ENCODE peak calls at places on chromosomes 4 and X, in eight cellular contexts. C, Y, V, W, L, P, U and E are unnamed samples.

GRCh38 chr4:16206848-16207247 is 19.4 kb downstream of the TAPT1 start:
- DNase-seq in C (no peak), Y (no peak), V (no peak), W (no peak), L (peak; percentile 16), P (no peak), U (no peak), E (no peak)

GRCh38 chrX:23434356-23434884 is 99.8 kb downstream of the PTCHD1 start:
- DNase-seq in C (no peak), Y (peak; percentile 76), V (no peak), W (no peak), L (no peak), P (peak; percentile 18), U (no peak), E (no peak)

GRCh38 chr4:153987291-153987690 is 198.4 kb upstream of the SFRP2 start:
- DNase-seq in C (no peak), Y (no peak), V (no peak), W (no peak), L (no peak), P (peak; percentile 20), U (no peak), E (no peak)

GRCh38 chr4:114807759-114808404 is 209.3 kb downstream of the UGT8 start:
- DNase-seq in C (peak; percentile 1), Y (peak; percentile 50), V (peak; percentile 11), W (no peak), L (peak; percentile 34), P (peak; percentile 26), U (peak; percentile 62), E (peak; percentile 22)

GRCh38 chr4:155762351-155762750 is 3.5 kb downstream of the GUCY1B1 start:
- DNase-seq in C (no peak), Y (no peak), V (no peak), W (no peak), L (no peak), P (no peak), U (no peak), E (no peak)

GRCh38 chr4:21742326-21742725 is 206.2 kb downstream of the KCNIP4 start:
- DNase-seq in C (no peak), Y (no peak), V (no peak), W (no peak), L (no peak), P (no peak), U (no peak), E (no peak)

GRCh38 chr4:184896868-184897715 is 71.3 kb upstream of the ACSL1 start:
- DNase-seq in C (no peak), Y (no peak), V (no peak), W (no peak), L (peak; percentile 3), P (no peak), U (no peak), E (peak; percentile 67)

GRCh38 chrX:47358387-47359065 is 11.9 kb upstream of the ZNF157 start:
- DNase-seq in C (peak; percentile 21), Y (peak; percentile 49), V (no peak), W (no peak), L (peak; percentile 46), P (no peak), U (no peak), E (no peak)

GRCh38 chrX:104668550-104668949 is 102.6 kb downstream of the IL1RAPL2 start:
- DNase-seq in C (no peak), Y (no peak), V (no peak), W (no peak), L (no peak), P (peak; percentile 33), U (peak; percentile 37), E (no peak)

GRCh38 chr4:113901994-113902787 is 77.3 kb downstream of the ARSJ start:
- DNase-seq in C (peak; percentile 70), Y (peak; percentile 81), V (peak; percentile 16), W (no peak), L (peak; percentile 78), P (peak; percentile 40), U (no peak), E (no peak)

GRCh38 chr4:69754926-69755580 is 5.4 kb downstream of the SULT1B1 start:
- DNase-seq in C (no peak), Y (peak; percentile 61), V (no peak), W (no peak), L (no peak), P (no peak), U (no peak), E (no peak)

GRCh38 chrX:22192419-22193086 is 80.2 kb upstream of the CBLL2 start:
- DNase-seq in C (peak; percentile 28), Y (peak; percentile 82), V (peak; percentile 56), W (peak; percentile 8), L (peak; percentile 58), P (peak; percentile 30), U (peak; percentile 79), E (peak; percentile 17)

GRCh38 chr4:152166567-152166966 is 369.3 kb downstream of the FBXW7 start:
- DNase-seq in C (no peak), Y (no peak), V (peak; percentile 37), W (no peak), L (no peak), P (peak; percentile 13), U (peak; percentile 83), E (no peak)

GRCh38 chr4:146379744-146380143 is 142.0 kb downstream of the SLC10A7 start:
- DNase-seq in C (no peak), Y (no peak), V (no peak), W (no peak), L (no peak), P (peak; percentile 62), U (no peak), E (no peak)

GRCh38 chrX:132461886-132462285 is 27.0 kb downstream of the MBNL3 start:
- DNase-seq in C (no peak), Y (no peak), V (no peak), W (no peak), L (no peak), P (no peak), U (no peak), E (no peak)

GRCh38 chr4:118972167-118972566 is 83.5 kb downstream of the SYNPO2 start:
- DNase-seq in C (no peak), Y (no peak), V (no peak), W (no peak), L (no peak), P (no peak), U (no peak), E (no peak)

GRCh38 chr4:158090323-158090722 is 82.5 kb downstream of the GASK1B start:
- DNase-seq in C (no peak), Y (no peak), V (no peak), W (no peak), L (no peak), P (no peak), U (no peak), E (no peak)

GRCh38 chrX:5708209-5708608 is 520.5 kb downstream of the NLGN4X start:
- DNase-seq in C (no peak), Y (no peak), V (no peak), W (no peak), L (no peak), P (no peak), U (no peak), E (no peak)

GRCh38 chrX:23773601-23774175 is 9.3 kb upstream of the SAT1 start:
- DNase-seq in C (peak; percentile 48), Y (peak; percentile 73), V (no peak), W (no peak), L (peak; percentile 65), P (no peak), U (no peak), E (no peak)

GRCh38 chr4:152436384-152436783 is 99.5 kb downstream of the FBXW7 start:
- DNase-seq in C (no peak), Y (no peak), V (no peak), W (no peak), L (peak; percentile 26), P (no peak), U (no peak), E (no peak)

GRCh38 chrX:103656623-103657022 is 27.8 kb downstream of the TCEAL1 start:
- DNase-seq in C (no peak), Y (no peak), V (no peak), W (no peak), L (no peak), P (peak; percentile 90), U (no peak), E (no peak)

GRCh38 chr4:139704915-139705485 is 39.4 kb downstream of the MGST2 start:
- DNase-seq in C (no peak), Y (no peak), V (no peak), W (no peak), L (no peak), P (peak; percentile 28), U (no peak), E (no peak)
- TF ChIP-seq CTCF in C (no peak), Y (no peak), V (peak; percentile 24), W (peak; percentile 22), L (peak; percentile 42), P (peak; percentile 24), U (peak; percentile 19), E (peak; percentile 12)

GRCh38 chr4:166594326-166594946 is 639.9 kb downstream of the SPOCK3 start:
- DNase-seq in C (no peak), Y (peak; percentile 46), V (peak; percentile 30), W (no peak), L (peak; percentile 6), P (peak; percentile 59), U (peak; percentile 77), E (no peak)
- TF ChIP-seq CTCF in C (no peak), Y (no peak), V (peak; percentile 88), W (peak; percentile 58), L (no peak), P (peak; percentile 82), U (peak; percentile 66), E (peak; percentile 79)

GRCh38 chr4:120948382-120948781 is 25.9 kb upstream of the PRDM5 start:
- DNase-seq in C (no peak), Y (no peak), V (no peak), W (no peak), L (no peak), P (peak; percentile 14), U (no peak), E (no peak)
- TF ChIP-seq CTCF in C (no peak), Y (no peak), V (no peak), W (no peak), L (no peak), P (no peak), U (no peak), E (no peak)

GRCh38 chr4:47942420-47942819 is 28.0 kb upstream of the NFXL1 start:
- DNase-seq in C (no peak), Y (no peak), V (no peak), W (no peak), L (no peak), P (no peak), U (no peak), E (no peak)

GRCh38 chr4:47945930-47946726 is 31.7 kb upstream of the NFXL1 start:
- DNase-seq in C (no peak), Y (no peak), V (no peak), W (no peak), L (no peak), P (no peak), U (no peak), E (no peak)
- TF ChIP-seq CTCF in C (no peak), Y (no peak), V (peak; percentile 15), W (peak; percentile 16), L (no peak), P (no peak), U (no peak), E (peak; percentile 17)